ENCODE peak calls at places on chromosomes 2 and 18, in five cellular contexts. One of them, this sample, is unnamed.
A peak's percentile ranks its signal among the peaks of the same experiment; 100 is the strongest.

GRCh38 chr2:33321236-33321731 is 155.2 kb upstream of the RASGRP3 start:
- DNase-seq in HS-5: peak; percentile 64
- DNase-seq in nephron progenitor cell: no peak
- DNase-seq in stimulated activated CD4-positive, alpha-beta T cell treated with anti-CD3 and anti-CD28 coated beads, Interleukin-12 subunit alpha, Interleukin-12 subunit beta, amount 100 ng/mL, for 4 hours: no peak
- DNase-seq in T follicular helper cell: no peak
- DNase-seq in this sample: no peak

GRCh38 chr2:240915526-240916335 is 9.6 kb downstream of the CROCC2 start:
- DNase-seq in T follicular helper cell: no peak
- DNase-seq in HS-5: no peak
- DNase-seq in stimulated activated CD4-positive, alpha-beta T cell treated with anti-CD3 and anti-CD28 coated beads, Interleukin-12 subunit alpha, Interleukin-12 subunit beta, amount 100 ng/mL, for 4 hours: no peak
- DNase-seq in nephron progenitor cell: peak; percentile 57
- DNase-seq in this sample: no peak

GRCh38 chr2:169136885-169137534 is 67.6 kb downstream of the DHRS9 start:
- DNase-seq in T follicular helper cell: no peak
- DNase-seq in stimulated activated CD4-positive, alpha-beta T cell treated with anti-CD3 and anti-CD28 coated beads, Interleukin-12 subunit alpha, Interleukin-12 subunit beta, amount 100 ng/mL, for 4 hours: no peak
- DNase-seq in HS-5: no peak
- DNase-seq in nephron progenitor cell: no peak
- DNase-seq in this sample: no peak

GRCh38 chr2:55966431-55967118 is 43.0 kb upstream of the EFEMP1 start:
- DNase-seq in stimulated activated CD4-positive, alpha-beta T cell treated with anti-CD3 and anti-CD28 coated beads, Interleukin-12 subunit alpha, Interleukin-12 subunit beta, amount 100 ng/mL, for 4 hours: no peak
- DNase-seq in HS-5: no peak
- DNase-seq in T follicular helper cell: no peak
- DNase-seq in nephron progenitor cell: no peak
- DNase-seq in this sample: no peak

GRCh38 chr2:219625179-219625578 is 2.3 kb upstream of the SLC4A3 start:
- DNase-seq in HS-5: no peak
- DNase-seq in T follicular helper cell: no peak
- DNase-seq in stimulated activated CD4-positive, alpha-beta T cell treated with anti-CD3 and anti-CD28 coated beads, Interleukin-12 subunit alpha, Interleukin-12 subunit beta, amount 100 ng/mL, for 4 hours: no peak
- DNase-seq in nephron progenitor cell: no peak
- DNase-seq in this sample: no peak

GRCh38 chr18:74963820-74964446 is 245.0 kb downstream of the PTGR3 start:
- DNase-seq in nephron progenitor cell: peak; percentile 18
- DNase-seq in T follicular helper cell: no peak
- DNase-seq in stimulated activated CD4-positive, alpha-beta T cell treated with anti-CD3 and anti-CD28 coated beads, Interleukin-12 subunit alpha, Interleukin-12 subunit beta, amount 100 ng/mL, for 4 hours: no peak
- DNase-seq in HS-5: no peak
- DNase-seq in this sample: no peak

GRCh38 chr2:33047939-33048338 is 101.2 kb downstream of the LTBP1 start:
- DNase-seq in HS-5: no peak
- DNase-seq in stimulated activated CD4-positive, alpha-beta T cell treated with anti-CD3 and anti-CD28 coated beads, Interleukin-12 subunit alpha, Interleukin-12 subunit beta, amount 100 ng/mL, for 4 hours: no peak
- DNase-seq in nephron progenitor cell: no peak
- DNase-seq in T follicular helper cell: no peak
- DNase-seq in this sample: no peak

GRCh38 chr2:170362895-170363582 is 185.1 kb downstream of the MYO3B start:
- DNase-seq in T follicular helper cell: no peak
- DNase-seq in HS-5: peak; percentile 34
- DNase-seq in stimulated activated CD4-positive, alpha-beta T cell treated with anti-CD3 and anti-CD28 coated beads, Interleukin-12 subunit alpha, Interleukin-12 subunit beta, amount 100 ng/mL, for 4 hours: no peak
- DNase-seq in nephron progenitor cell: no peak
- DNase-seq in this sample: no peak

GRCh38 chr2:75634945-75635344 is 11.6 kb upstream of the MRPL19 start:
- DNase-seq in HS-5: no peak
- DNase-seq in nephron progenitor cell: no peak
- DNase-seq in T follicular helper cell: no peak
- DNase-seq in stimulated activated CD4-positive, alpha-beta T cell treated with anti-CD3 and anti-CD28 coated beads, Interleukin-12 subunit alpha, Interleukin-12 subunit beta, amount 100 ng/mL, for 4 hours: no peak
- DNase-seq in this sample: no peak

GRCh38 chr2:182901748-182902147 is 35.3 kb upstream of the FRZB start:
- DNase-seq in nephron progenitor cell: no peak
- DNase-seq in stimulated activated CD4-positive, alpha-beta T cell treated with anti-CD3 and anti-CD28 coated beads, Interleukin-12 subunit alpha, Interleukin-12 subunit beta, amount 100 ng/mL, for 4 hours: no peak
- DNase-seq in HS-5: no peak
- DNase-seq in T follicular helper cell: no peak
- DNase-seq in this sample: no peak

GRCh38 chr2:121611730-121612705 is 37.2 kb downstream of the CLASP1 start:
- DNase-seq in T follicular helper cell: no peak
- DNase-seq in stimulated activated CD4-positive, alpha-beta T cell treated with anti-CD3 and anti-CD28 coated beads, Interleukin-12 subunit alpha, Interleukin-12 subunit beta, amount 100 ng/mL, for 4 hours: no peak
- DNase-seq in nephron progenitor cell: no peak
- DNase-seq in HS-5: no peak
- DNase-seq in this sample: no peak

GRCh38 chr2:180040146-180040925 is 33.2 kb upstream of the CWC22 start:
- DNase-seq in stimulated activated CD4-positive, alpha-beta T cell treated with anti-CD3 and anti-CD28 coated beads, Interleukin-12 subunit alpha, Interleukin-12 subunit beta, amount 100 ng/mL, for 4 hours: no peak
- DNase-seq in T follicular helper cell: no peak
- DNase-seq in HS-5: peak; percentile 98
- DNase-seq in nephron progenitor cell: no peak
- DNase-seq in this sample: no peak

GRCh38 chr2:20621366-20622295 is 29.3 kb downstream of the HS1BP3 start:
- DNase-seq in stimulated activated CD4-positive, alpha-beta T cell treated with anti-CD3 and anti-CD28 coated beads, Interleukin-12 subunit alpha, Interleukin-12 subunit beta, amount 100 ng/mL, for 4 hours: no peak
- DNase-seq in nephron progenitor cell: no peak
- DNase-seq in T follicular helper cell: no peak
- DNase-seq in HS-5: no peak
- DNase-seq in this sample: no peak

GRCh38 chr2:1055014-1055595 is 104.5 kb downstream of the SNTG2 start:
- DNase-seq in stimulated activated CD4-positive, alpha-beta T cell treated with anti-CD3 and anti-CD28 coated beads, Interleukin-12 subunit alpha, Interleukin-12 subunit beta, amount 100 ng/mL, for 4 hours: no peak
- DNase-seq in HS-5: no peak
- DNase-seq in T follicular helper cell: no peak
- DNase-seq in nephron progenitor cell: no peak
- DNase-seq in this sample: no peak

GRCh38 chr18:48049757-48050156 is 119.3 kb upstream of the SMAD2 start:
- DNase-seq in nephron progenitor cell: no peak
- DNase-seq in T follicular helper cell: no peak
- DNase-seq in HS-5: no peak
- DNase-seq in stimulated activated CD4-positive, alpha-beta T cell treated with anti-CD3 and anti-CD28 coated beads, Interleukin-12 subunit alpha, Interleukin-12 subunit beta, amount 100 ng/mL, for 4 hours: no peak
- DNase-seq in this sample: no peak

GRCh38 chr2:64797881-64798590 is 144.3 kb upstream of the SERTAD2 start:
- DNase-seq in T follicular helper cell: no peak
- DNase-seq in HS-5: no peak
- DNase-seq in stimulated activated CD4-positive, alpha-beta T cell treated with anti-CD3 and anti-CD28 coated beads, Interleukin-12 subunit alpha, Interleukin-12 subunit beta, amount 100 ng/mL, for 4 hours: no peak
- DNase-seq in nephron progenitor cell: no peak
- DNase-seq in this sample: no peak

GRCh38 chr2:143263045-143263625 is 133.9 kb downstream of the ARHGAP15 start:
- DNase-seq in stimulated activated CD4-positive, alpha-beta T cell treated with anti-CD3 and anti-CD28 coated beads, Interleukin-12 subunit alpha, Interleukin-12 subunit beta, amount 100 ng/mL, for 4 hours: no peak
- DNase-seq in nephron progenitor cell: no peak
- DNase-seq in HS-5: no peak
- DNase-seq in T follicular helper cell: no peak
- DNase-seq in this sample: no peak

GRCh38 chr2:232524771-232525170 is 1.2 kb upstream of the CHRND start:
- DNase-seq in nephron progenitor cell: no peak
- DNase-seq in T follicular helper cell: no peak
- DNase-seq in HS-5: no peak
- DNase-seq in stimulated activated CD4-positive, alpha-beta T cell treated with anti-CD3 and anti-CD28 coated beads, Interleukin-12 subunit alpha, Interleukin-12 subunit beta, amount 100 ng/mL, for 4 hours: no peak
- DNase-seq in this sample: no peak

GRCh38 chr2:46462936-46463335 is 16.4 kb upstream of the TMEM247 start:
- DNase-seq in T follicular helper cell: no peak
- DNase-seq in stimulated activated CD4-positive, alpha-beta T cell treated with anti-CD3 and anti-CD28 coated beads, Interleukin-12 subunit alpha, Interleukin-12 subunit beta, amount 100 ng/mL, for 4 hours: no peak
- DNase-seq in nephron progenitor cell: no peak
- DNase-seq in HS-5: no peak
- DNase-seq in this sample: no peak

GRCh38 chr2:7363906-7364305 is 446.7 kb downstream of the RNF144A start:
- DNase-seq in stimulated activated CD4-positive, alpha-beta T cell treated with anti-CD3 and anti-CD28 coated beads, Interleukin-12 subunit alpha, Interleukin-12 subunit beta, amount 100 ng/mL, for 4 hours: no peak
- DNase-seq in nephron progenitor cell: no peak
- DNase-seq in HS-5: no peak
- DNase-seq in T follicular helper cell: no peak
- DNase-seq in this sample: no peak

GRCh38 chr2:195352581-195352980 is 304.4 kb upstream of the SLC39A10 start:
- DNase-seq in nephron progenitor cell: no peak
- DNase-seq in T follicular helper cell: no peak
- DNase-seq in HS-5: no peak
- DNase-seq in stimulated activated CD4-positive, alpha-beta T cell treated with anti-CD3 and anti-CD28 coated beads, Interleukin-12 subunit alpha, Interleukin-12 subunit beta, amount 100 ng/mL, for 4 hours: no peak
- DNase-seq in this sample: no peak

GRCh38 chr2:105431367-105432088 is 32.7 kb upstream of the FHL2 start:
- DNase-seq in HS-5: no peak
- DNase-seq in nephron progenitor cell: no peak
- DNase-seq in stimulated activated CD4-positive, alpha-beta T cell treated with anti-CD3 and anti-CD28 coated beads, Interleukin-12 subunit alpha, Interleukin-12 subunit beta, amount 100 ng/mL, for 4 hours: no peak
- DNase-seq in T follicular helper cell: no peak
- DNase-seq in this sample: no peak

GRCh38 chr2:122203523-122203922 is 448.1 kb downstream of the TSN start:
- DNase-seq in T follicular helper cell: no peak
- DNase-seq in HS-5: peak; percentile 93
- DNase-seq in nephron progenitor cell: no peak
- DNase-seq in stimulated activated CD4-positive, alpha-beta T cell treated with anti-CD3 and anti-CD28 coated beads, Interleukin-12 subunit alpha, Interleukin-12 subunit beta, amount 100 ng/mL, for 4 hours: no peak
- DNase-seq in this sample: no peak

This sample was measured in amygdala.